ENCODE peak calls at places on chromosomes 16 and 17, in five cellular contexts. L is omental fat pad, P is neural progenitor cell, M is neural crest cell, U is left ventricle myocardium inferior. R is an unnamed sample.

GRCh38 chr17:48213797-48214196 is 106.2 kb downstream of the SNX11 start:
- DNase-seq in L (no peak), P (no peak), M (no peak), U (no peak), R (no peak)

GRCh38 chr16:3999890-4000325 is 116.3 kb downstream of the ADCY9 start:
- DNase-seq in L (no peak), P (no peak), M (no peak), U (no peak), R (no peak)

GRCh38 chr17:74608511-74608910 is 15.0 kb downstream of the CD300E start:
- DNase-seq in L (no peak), P (no peak), M (no peak), U (no peak), R (no peak)

GRCh38 chr16:30699615-30700099 is 686 bp downstream of the SRCAP start:
- DNase-seq in L (no peak), P (no peak), M (no peak), U (no peak), R (no peak)

GRCh38 chr17:44304651-44305050 is 3.8 kb upstream of the RUNDC3A start:
- DNase-seq in L (no peak), P (no peak), M (no peak), U (no peak), R (no peak)

GRCh38 chr17:1022278-1023024 is 25.5 kb downstream of the TIMM22 start:
- DNase-seq in L (no peak), P (peak; percentile 57), M (no peak), U (peak; percentile 66), R (no peak)

GRCh38 chr16:79712273-79712672 is 111.7 kb upstream of the MAF start:
- DNase-seq in L (no peak), P (no peak), M (no peak), U (no peak), R (no peak)

GRCh38 chr17:79606487-79606886 is 4.4 kb downstream of the RBFOX3 start:
- DNase-seq in L (no peak), P (no peak), M (no peak), U (no peak), R (no peak)

GRCh38 chr17:52147431-52147830 is 11.1 kb downstream of the CA10 start:
- DNase-seq in L (no peak), P (no peak), M (no peak), U (no peak), R (no peak)

GRCh38 chr16:77480671-77481315 is 46.0 kb upstream of the ADAMTS18 start:
- DNase-seq in L (no peak), P (no peak), M (no peak), U (no peak), R (no peak)

GRCh38 chr17:82238562-82239201 is 9.8 kb downstream of the SLC16A3 start:
- DNase-seq in L (no peak), P (no peak), M (no peak), U (peak; percentile 80), R (peak; percentile 3)

GRCh38 chr17:44219636-44220210 is at the start of gene UBTF:
- DNase-seq in L (no peak), P (peak; percentile 91), M (peak; percentile 55), U (peak; percentile 80), R (peak; percentile 61)

GRCh38 chr17:79671387-79671752 is 59.4 kb upstream of the ENPP7 start:
- DNase-seq in L (no peak), P (no peak), M (no peak), U (peak; percentile 7), R (no peak)

GRCh38 chr16:3696425-3697218 is 20.7 kb downstream of the TRAP1 start:
- DNase-seq in L (no peak), P (no peak), M (no peak), U (no peak), R (no peak)

GRCh38 chr16:67157892-67158635 is 1.6 kb downstream of the TRADD start:
- DNase-seq in L (no peak), P (no peak), M (no peak), U (no peak), R (no peak)

GRCh38 chr17:44543213-44543904 is 13.9 kb upstream of the FZD2 start:
- DNase-seq in L (no peak), P (peak; percentile 90), M (no peak), U (no peak), R (peak; percentile 33)

GRCh38 chr16:88967800-88968588 is 9.0 kb downstream of the CBFA2T3 start:
- DNase-seq in L (no peak), P (no peak), M (no peak), U (no peak), R (no peak)

GRCh38 chr16:11597268-11597690 is 10.6 kb upstream of the LITAF start:
- DNase-seq in L (no peak), P (no peak), M (no peak), U (no peak), R (no peak)

GRCh38 chr17:64315032-64315490 is 52.0 kb upstream of the TEX2 start:
- DNase-seq in L (peak; percentile 83), P (no peak), M (no peak), U (peak; percentile 93), R (no peak)

GRCh38 chr16:11700264-11701029 is 32.2 kb downstream of the SNN start:
- DNase-seq in L (no peak), P (no peak), M (no peak), U (no peak), R (no peak)

GRCh38 chr17:55420067-55420775 is 1.4 kb downstream of the MMD start:
- DNase-seq in L (no peak), P (no peak), M (no peak), U (no peak), R (no peak)

GRCh38 chr17:28634211-28634865 is 10.6 kb downstream of the BLTP2 start:
- DNase-seq in L (no peak), P (no peak), M (no peak), U (no peak), R (no peak)

GRCh38 chr16:81210807-81211206 is 27.7 kb upstream of the BCO1 start:
- DNase-seq in L (no peak), P (no peak), M (no peak), U (no peak), R (no peak)

GRCh38 chr16:81201267-81201666 is 37.2 kb upstream of the BCO1 start:
- DNase-seq in L (no peak), P (no peak), M (no peak), U (no peak), R (no peak)

GRCh38 chr16:81207076-81207475 is 31.4 kb upstream of the BCO1 start:
- DNase-seq in L (no peak), P (no peak), M (no peak), U (no peak), R (no peak)

DNA sequence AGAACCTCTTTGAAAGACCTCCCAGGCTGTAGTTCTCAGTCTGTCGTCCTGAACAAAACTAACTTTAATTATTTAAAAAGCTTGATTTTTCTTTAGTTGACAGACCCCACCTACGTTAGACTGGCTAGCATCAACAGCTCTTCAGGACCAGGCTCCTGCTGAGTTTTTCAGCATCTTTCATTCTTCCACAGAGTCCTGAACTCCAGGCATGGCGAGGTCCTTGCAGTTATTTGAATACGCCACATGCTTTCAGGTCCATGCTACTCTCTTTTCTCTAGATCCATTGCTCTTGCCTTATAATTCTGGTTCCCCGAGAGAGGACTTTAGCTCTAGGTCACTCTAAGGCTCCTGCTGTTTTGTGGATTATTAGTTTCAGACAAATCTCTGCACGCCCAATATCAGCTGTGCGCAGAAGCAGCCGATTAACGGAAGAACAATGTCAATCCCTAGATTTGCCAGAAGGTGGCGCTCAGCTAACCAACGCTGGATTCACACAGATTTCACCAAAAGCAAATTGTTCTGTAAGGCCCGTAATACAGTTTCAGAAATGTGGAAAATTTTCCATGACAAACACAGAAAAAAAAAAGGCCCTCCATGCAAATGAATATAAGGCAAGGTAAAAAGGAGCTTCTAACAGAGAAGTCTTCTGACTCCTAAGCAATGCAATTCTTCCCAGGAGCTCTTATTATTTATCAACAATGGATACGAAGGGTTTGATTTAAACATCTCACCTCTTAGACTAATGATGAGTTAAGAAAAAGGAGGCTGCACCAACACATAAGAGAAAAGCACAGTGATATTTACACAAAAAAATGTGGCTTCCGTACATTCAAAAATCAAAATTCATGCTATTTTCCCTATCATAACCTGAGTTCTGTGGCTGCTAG is 33.5 kb upstream of the BCO1 start:
- DNase-seq in L (no peak), P (peak; percentile 59), M (peak; percentile 30), U (no peak), R (peak; percentile 29)
- TF ChIP-seq CTCF in L (no peak), P (peak; percentile 72), M (peak; percentile 75), U (peak; percentile 71), R (peak; percentile 55)

DNA sequence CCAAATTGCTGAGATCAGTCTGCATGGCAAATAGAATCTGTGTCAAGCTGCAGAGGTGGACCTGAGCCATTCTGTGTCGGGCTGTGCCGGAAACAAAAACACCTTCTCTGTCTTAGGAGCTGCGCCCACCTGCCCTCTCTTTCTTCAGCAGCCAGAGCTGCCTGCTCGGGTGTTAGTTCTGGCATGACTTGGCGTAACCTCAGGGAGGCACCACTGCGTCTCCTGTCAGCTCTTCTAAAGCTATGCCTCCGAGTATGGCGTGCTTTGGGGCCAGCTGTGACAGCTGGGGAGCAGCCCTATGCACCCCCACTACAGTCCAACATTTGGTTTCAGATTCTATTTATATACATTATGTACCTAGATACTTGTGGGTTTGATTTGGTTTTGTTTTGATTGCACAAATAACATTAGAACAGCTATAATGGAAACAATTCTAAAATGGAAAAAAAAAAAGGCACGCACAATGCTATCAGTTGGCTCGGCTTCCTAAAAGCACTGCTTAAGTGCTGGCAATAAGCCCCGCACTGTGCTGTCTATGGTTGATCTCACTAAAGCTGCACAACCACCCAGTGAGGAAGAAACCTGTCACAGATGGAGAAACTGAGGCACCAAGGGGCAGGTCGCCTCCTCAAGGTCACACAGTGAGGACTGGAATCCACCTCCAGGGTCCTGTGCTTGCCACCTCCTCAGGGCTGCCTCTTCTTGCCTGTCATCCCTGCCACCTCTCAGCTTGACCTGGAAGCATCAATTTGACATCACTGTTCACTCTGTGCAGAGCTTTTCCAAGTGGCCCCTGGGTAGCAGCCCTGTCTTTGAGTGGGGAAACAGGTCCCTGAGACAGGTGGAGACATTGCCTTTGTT is 18.7 kb upstream of the ADGRG1 start:
- DNase-seq in L (no peak), P (no peak), M (no peak), U (no peak), R (no peak)
- TF ChIP-seq CTCF in L (no peak), P (peak; percentile 9), M (no peak), U (peak; percentile 50), R (no peak)

GRCh38 chr17:40349477-40350409 is 14.8 kb downstream of the GJD3 start:
- DNase-seq in L (no peak), P (no peak), M (no peak), U (peak; percentile 58), R (no peak)

GRCh38 chr17:40352779-40353394 is 11.7 kb downstream of the GJD3 start:
- DNase-seq in L (no peak), P (no peak), M (no peak), U (no peak), R (no peak)

GRCh38 chr17:40350410-40351184 is 13.9 kb downstream of the GJD3 start:
- DNase-seq in L (no peak), P (peak; percentile 90), M (peak; percentile 86), U (no peak), R (no peak)

GRCh38 chr17:40352044-40352778 is 12.3 kb downstream of the GJD3 start:
- DNase-seq in L (no peak), P (no peak), M (no peak), U (no peak), R (no peak)

GRCh38 chr17:40351185-40352043 is 13.1 kb downstream of the GJD3 start:
- DNase-seq in L (no peak), P (peak; percentile 53), M (no peak), U (no peak), R (no peak)
- TF ChIP-seq CTCF in L (no peak), P (no peak), M (no peak), U (no peak), R (no peak)

DNA sequence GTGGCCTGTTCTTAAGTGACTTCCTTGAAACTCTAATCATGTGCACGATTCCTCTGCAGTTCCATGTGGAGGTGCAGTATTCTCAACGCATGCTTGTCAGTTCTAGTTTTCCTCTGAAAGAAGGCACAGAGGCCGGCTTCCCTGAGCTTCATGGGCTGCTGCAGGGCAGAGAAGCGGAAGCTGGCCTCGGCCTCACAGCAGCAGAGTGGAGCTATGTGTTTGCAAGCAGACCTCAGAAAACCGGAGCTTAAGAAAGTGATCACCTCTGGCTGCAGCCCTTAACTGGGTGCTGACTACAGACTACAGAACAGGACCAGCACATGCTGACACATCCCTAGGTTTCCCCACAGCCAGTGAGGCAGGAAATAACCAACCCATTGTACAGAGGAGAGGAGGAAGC is 500.7 kb downstream of the GRIN2A start:
- DNase-seq in L (no peak), P (peak; percentile 37), M (no peak), U (no peak), R (no peak)
- TF ChIP-seq CTCF in L (no peak), P (no peak), M (no peak), U (no peak), R (no peak)